ENCODE peak calls at places on chromosomes 1 and 21, in five cellular contexts. B is SJSA1, L is dorsolateral prefrontal cortex, X is heart right ventricle, Y is ovary. T is an unnamed sample.

GRCh38 chr1:57296726-57297252 is 127.1 kb downstream of the DAB1 start:
- DNase-seq in X (no peak), L (no peak), B (no peak), Y (no peak), T (no peak)

GRCh38 chr1:115874929-115875328 is 34.0 kb upstream of the NHLH2 start:
- DNase-seq in L (no peak), X (no peak), B (no peak), Y (no peak), T (no peak)

GRCh38 chr1:236313412-236313811 is 31.7 kb upstream of the ERO1B start:
- DNase-seq in X (no peak), Y (no peak), L (no peak), B (no peak), T (no peak)

GRCh38 chr21:36705679-36706481 is 7.0 kb downstream of the SIM2 start:
- DNase-seq in L (no peak), Y (no peak), B (no peak), X (no peak), T (no peak)

GRCh38 chr21:36548866-36549265 is 68.9 kb upstream of the CLDN14 start:
- DNase-seq in X (no peak), L (no peak), B (no peak), Y (no peak), T (no peak)

GRCh38 chr1:1373493-1374067 is 1.4 kb downstream of the AURKAIP1 start:
- DNase-seq in Y (no peak), L (no peak), X (no peak), B (no peak), T (no peak)

GRCh38 chr1:37250371-37250770 is 216.1 kb upstream of the GRIK3 start:
- DNase-seq in Y (no peak), L (no peak), B (no peak), X (no peak), T (no peak)

GRCh38 chr1:227429447-227430359 is 111.4 kb upstream of the CDC42BPA start:
- DNase-seq in Y (no peak), X (peak; percentile 58), L (no peak), B (peak; percentile 48), T (no peak)

GRCh38 chr1:72462506-72462905 is 180.2 kb upstream of the NEGR1 start:
- DNase-seq in B (no peak), X (no peak), Y (no peak), L (no peak), T (no peak)

GRCh38 chr1:3727042-3727824 is 25.0 kb upstream of the CCDC27 start:
- DNase-seq in L (no peak), Y (no peak), B (no peak), X (no peak), T (no peak)

GRCh38 chr1:1066403-1067283 is 7.5 kb downstream of the RNF223 start:
- DNase-seq in Y (no peak), X (no peak), B (no peak), L (no peak), T (no peak)

GRCh38 chr1:176517484-176517883 is 54.5 kb downstream of the PAPPA2 start:
- DNase-seq in X (peak; percentile 15), Y (no peak), L (no peak), B (no peak), T (no peak)

GRCh38 chr1:165580931-165581871 is 37.4 kb downstream of the LRRC52 start:
- DNase-seq in X (no peak), Y (no peak), L (no peak), B (no peak), T (no peak)

GRCh38 chr1:41495171-41495948 is 10.9 kb upstream of the EDN2 start:
- DNase-seq in Y (peak; percentile 53), B (no peak), X (no peak), L (peak; percentile 67), T (no peak)

GRCh38 chr1:47713960-47714359 is 276.1 kb downstream of the FOXD2 start:
- DNase-seq in Y (no peak), B (no peak), X (no peak), L (no peak), T (no peak)

GRCh38 chr1:215475719-215476525 is 91.2 kb upstream of the KCTD3 start:
- DNase-seq in X (no peak), Y (no peak), B (no peak), L (no peak), T (peak; percentile 37)

GRCh38 chr1:75136921-75137641 is 2.9 kb downstream of the LHX8 start:
- DNase-seq in Y (no peak), B (peak; percentile 70), X (no peak), L (no peak), T (no peak)

GRCh38 chr1:107246775-107247345 is 106.0 kb downstream of the NTNG1 start:
- DNase-seq in L (no peak), B (no peak), X (no peak), Y (no peak), T (no peak)

GRCh38 chr1:13583592-13583963 is at the start of gene PDPN:
- DNase-seq in B (peak; percentile 76), X (peak; percentile 40), L (no peak), Y (peak; percentile 83), T (no peak)

GRCh38 chr1:16967095-16967567 is 13.3 kb downstream of the MFAP2 start:
- DNase-seq in Y (peak; percentile 88), L (no peak), X (peak; percentile 60), B (peak; percentile 75), T (no peak)

GRCh38 chr1:116496898-116497297 is 73.9 kb downstream of the CD58 start:
- DNase-seq in X (no peak), L (no peak), Y (no peak), B (no peak), T (no peak)

GRCh38 chr1:115969509-115969908 is 6.8 kb upstream of the SLC22A15 start:
- DNase-seq in B (no peak), L (no peak), X (no peak), Y (no peak), T (no peak)

T was measured in T1000.